ENCODE peak calls at places on chromosomes 5 and 9, in eight cellular contexts. N is cardiac fibroblast, Y is GM20000, H is astrocyte of the spinal cord, F is IMR-90, T is progenitor cell of endocrine pancreas, A is AG04450, J is fibroblast of pulmonary artery. S is an unnamed sample.

GRCh38 chr5:119293202-119293829 is 62.5 kb upstream of the TNFAIP8 start:
- DNase-seq in Y (no peak), T (no peak), N (no peak), J (no peak), A (no peak), H (no peak), F (no peak), S (no peak)

GRCh38 chr5:38168029-38168428 is 90.3 kb upstream of the EGFLAM start:
- DNase-seq in T (no peak), F (no peak), N (no peak), Y (no peak), J (no peak), A (no peak), H (no peak), S (no peak)

GRCh38 chr9:96388144-96388543 is 4.6 kb upstream of the SLC35D2 start:
- DNase-seq in H (no peak), T (no peak), A (no peak), F (no peak), N (no peak), Y (no peak), J (no peak), S (no peak)

GRCh38 chr9:95461448-95462381 is 55.1 kb downstream of the PTCH1 start:
- DNase-seq in J (no peak), F (no peak), H (no peak), A (no peak), Y (no peak), N (no peak), T (no peak), S (no peak)

GRCh38 chr9:137593176-137593575 is 2.9 kb upstream of the ZMYND19 start:
- DNase-seq in N (no peak), H (no peak), J (no peak), A (no peak), Y (no peak), T (no peak), F (no peak), S (no peak)

GRCh38 chr5:96934291-96934694 is 1.6 kb upstream of the LNPEP start:
- DNase-seq in T (no peak), N (no peak), H (no peak), A (peak), J (no peak), F (peak), Y (no peak), S (peak)

GRCh38 chr5:139389701-139390638 is at the start of gene MZB1:
- DNase-seq in Y (peak), J (no peak), H (no peak), F (no peak), N (no peak), A (no peak), T (no peak), S (no peak)

GRCh38 chr9:19976226-19976625 is 187.4 kb upstream of the SLC24A2 start:
- DNase-seq in H (no peak), A (no peak), Y (no peak), F (no peak), N (no peak), T (no peak), J (no peak), S (no peak)

GRCh38 chr9:99040254-99040653 is 64.7 kb upstream of the TGFBR1 start:
- DNase-seq in H (no peak), T (no peak), Y (no peak), A (no peak), N (no peak), F (no peak), J (no peak), S (no peak)

GRCh38 chr5:32325067-32325466 is 12.3 kb upstream of the MTMR12 start:
- DNase-seq in T (no peak), J (peak), N (peak), Y (peak), A (no peak), F (peak), H (peak), S (peak)

GRCh38 chr9:114264806-114265550 is 57.9 kb upstream of the ORM1 start:
- DNase-seq in J (no peak), A (no peak), N (no peak), Y (no peak), H (no peak), T (no peak), F (no peak), S (no peak)

GRCh38 chr9:136629001-136629878 is 33.5 kb upstream of the EGFL7 start:
- DNase-seq in H (no peak), F (no peak), Y (no peak), A (no peak), N (no peak), J (no peak), T (peak), S (no peak)

GRCh38 chr5:10729320-10730133 is 31.5 kb downstream of the DAP start:
- DNase-seq in N (no peak), F (no peak), H (no peak), A (no peak), Y (no peak), T (no peak), J (no peak), S (no peak)

GRCh38 chr9:93397664-93398381 is 53.7 kb upstream of the FAM120A start:
- DNase-seq in H (no peak), N (peak), F (peak), Y (no peak), A (no peak), J (peak), T (no peak), S (peak)

GRCh38 chr5:163586431-163587033 is 81.1 kb downstream of the MAT2B start:
- DNase-seq in T (no peak), N (no peak), A (no peak), J (no peak), H (peak), Y (no peak), F (no peak), S (peak)

GRCh38 chr5:16693879-16694278 is 77.1 kb upstream of the RETREG1 start:
- DNase-seq in Y (no peak), A (no peak), T (no peak), N (no peak), J (no peak), F (no peak), H (no peak), S (peak)

GRCh38 chr5:134136771-134137170 is 22.3 kb downstream of the TCF7 start:
- DNase-seq in T (no peak), Y (no peak), J (no peak), F (no peak), N (no peak), A (no peak), H (no peak), S (no peak)

GRCh38 chr9:83006378-83006777 is 56.6 kb downstream of the RASEF start:
- DNase-seq in Y (no peak), F (no peak), J (no peak), T (no peak), H (no peak), N (no peak), A (no peak), S (no peak)

GRCh38 chr5:10913846-10914245 is 152.8 kb upstream of the DAP start:
- DNase-seq in T (no peak), F (peak), Y (peak), N (peak), J (peak), H (peak), A (peak), S (peak)

GRCh38 chr9:87842878-87843585 is 39.6 kb upstream of the SPATA31E1 start:
- DNase-seq in Y (no peak), A (no peak), J (no peak), H (no peak), N (no peak), F (no peak), T (no peak), S (no peak)

GRCh38 chr5:6496207-6496584 is 47.5 kb downstream of the UBE2QL1 start:
- DNase-seq in A (no peak), T (no peak), F (no peak), N (no peak), Y (peak), H (no peak), J (no peak), S (no peak)

GRCh38 chr5:72517961-72518690 is 10.9 kb upstream of the ZNF366 start:
- DNase-seq in T (no peak), F (no peak), J (no peak), H (peak), N (no peak), A (no peak), Y (peak), S (peak)

GRCh38 chr5:158559066-158559465 is 540.6 kb downstream of the EBF1 start:
- DNase-seq in A (no peak), H (no peak), F (no peak), Y (no peak), T (no peak), N (no peak), J (no peak), S (no peak)

GRCh38 chr5:139391570-139392323 is 2.0 kb upstream of the MZB1 start:
- DNase-seq in A (no peak), H (no peak), F (peak), J (no peak), T (no peak), Y (no peak), N (no peak), S (no peak)

GRCh38 chr5:176994460-176995121 is 12.0 kb downstream of the UIMC1 start:
- DNase-seq in F (peak), A (no peak), H (peak), Y (peak), N (peak), T (no peak), J (peak), S (peak)

GRCh38 chr9:16150501-16150900 is 597.7 kb downstream of the CCDC171 start:
- DNase-seq in J (peak), F (no peak), A (no peak), T (no peak), Y (no peak), H (no peak), N (peak), S (no peak)

GRCh38 chr5:142151436-142152382 is 43.1 kb downstream of the NDFIP1 start:
- DNase-seq in Y (peak), T (no peak), A (peak), N (peak), F (peak), J (peak), H (peak), S (peak)

GRCh38 chr9:117763314-117763713 is 59.1 kb downstream of the TLR4 start:
- DNase-seq in A (no peak), N (no peak), T (no peak), Y (no peak), H (peak), F (no peak), J (peak), S (peak)

GRCh38 chr9:125992557-125992956 is 245.4 kb downstream of the PBX3 start:
- DNase-seq in J (no peak), A (no peak), H (no peak), N (no peak), Y (no peak), F (no peak), T (no peak), S (no peak)

GRCh38 chr5:33362915-33363314 is 77.8 kb upstream of the TARS1 start:
- DNase-seq in F (peak), A (no peak), J (peak), N (peak), Y (no peak), H (peak), T (no peak), S (peak)

GRCh38 chr5:149128023-149128875 is 13.0 kb upstream of the ABLIM3 start:
- DNase-seq in A (no peak), F (peak), J (peak), Y (peak), T (peak), N (peak), H (no peak), S (no peak)

GRCh38 chr5:1127991-1128785 is 16.3 kb upstream of the SLC12A7 start:
- DNase-seq in A (no peak), H (no peak), J (peak), T (no peak), F (no peak), Y (no peak), N (peak), S (no peak)

GRCh38 chr9:5531251-5531972 is 21.1 kb downstream of the PDCD1LG2 start:
- DNase-seq in H (no peak), T (no peak), Y (no peak), A (no peak), N (no peak), J (no peak), F (no peak), S (no peak)

GRCh38 chr5:91255396-91256141 is 127.5 kb downstream of the ARRDC3 start:
- DNase-seq in F (no peak), A (no peak), Y (no peak), H (no peak), T (no peak), J (no peak), N (no peak), S (no peak)

GRCh38 chr9:111896942-111897830 is 572 bp downstream of the UGCG start:
- DNase-seq in F (no peak), Y (peak), T (peak), H (peak), N (peak), J (peak), A (no peak), S (peak)

GRCh38 chr9:86751207-86751606 is 196.1 kb downstream of the GAS1 start:
- DNase-seq in F (peak), N (no peak), A (no peak), H (peak), Y (no peak), T (no peak), J (peak), S (no peak)

GRCh38 chr9:136093331-136093986 is 1.6 kb downstream of the NACC2 start:
- DNase-seq in J (no peak), A (no peak), F (no peak), T (no peak), Y (no peak), H (no peak), N (peak), S (peak)

GRCh38 chr5:179530069-179530998 is 20.0 kb upstream of the RUFY1 start:
- DNase-seq in J (peak), A (no peak), N (peak), H (no peak), T (peak), Y (peak), F (no peak), S (peak)
- TF ChIP-seq CTCF in J (no peak), A (peak), N (peak), H (peak), T (peak), Y (peak), F (no peak), S (peak)

GRCh38 chr5:55177078-55177477 is 4.1 kb upstream of the CDC20B start:
- DNase-seq in F (no peak), N (no peak), A (no peak), J (no peak), Y (no peak), H (no peak), T (no peak), S (no peak)

GRCh38 chr5:55172937-55173695 is at the start of gene CDC20B:
- DNase-seq in F (peak), N (peak), T (peak), Y (peak), A (no peak), J (peak), H (peak), S (peak)

GRCh38 chr5:55175781-55176175 is 2.8 kb upstream of the CDC20B start:
- DNase-seq in H (no peak), Y (peak), J (no peak), F (no peak), T (no peak), N (no peak), A (no peak), S (no peak)

GRCh38 chr5:55173696-55174101 is 722 bp upstream of the CDC20B start:
- DNase-seq in T (no peak), A (no peak), H (no peak), J (no peak), F (no peak), N (no peak), Y (peak), S (no peak)

DNA sequence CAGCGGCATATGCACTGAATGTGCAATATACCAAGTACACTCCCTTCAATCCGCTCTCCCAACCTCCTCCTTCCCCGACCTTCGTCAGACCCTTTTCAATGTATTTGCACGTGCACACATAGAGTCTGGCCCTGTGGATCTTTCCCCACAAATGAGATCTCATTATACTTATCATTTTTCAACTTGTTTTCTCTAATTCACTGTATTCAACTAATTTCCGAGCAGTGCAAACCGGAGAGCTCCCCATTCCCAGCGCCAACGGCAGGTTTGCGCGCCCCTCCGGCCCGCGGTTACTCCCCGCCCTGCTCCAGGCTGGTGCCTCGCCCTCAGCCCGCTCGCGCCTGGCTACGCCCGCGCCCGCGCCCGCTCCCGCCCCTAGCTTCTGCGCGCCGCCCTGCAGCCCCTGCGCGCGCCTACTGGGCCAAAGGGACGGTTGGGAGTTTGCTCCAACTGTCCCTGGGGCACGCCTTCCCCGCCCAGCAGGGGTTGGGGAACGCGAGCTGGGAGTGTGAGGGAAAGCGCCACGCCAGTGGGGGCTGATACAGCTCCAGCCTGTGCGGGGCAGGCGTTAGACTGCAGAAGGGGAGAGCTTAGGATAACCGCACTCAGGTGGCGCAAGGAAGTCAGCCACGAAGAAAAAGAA is 3.3 kb upstream of the CDC20B start:
- DNase-seq in Y (peak), J (no peak), H (no peak), A (no peak), T (peak), F (no peak), N (no peak), S (no peak)
- TF ChIP-seq CTCF in Y (no peak), J (no peak), H (peak), A (peak), T (peak), F (peak), N (peak), S (no peak)

GRCh38 chr9:3968891-3969290 is 331.0 kb downstream of the GLIS3 start:
- DNase-seq in J (no peak), H (no peak), F (peak), N (no peak), A (no peak), Y (no peak), T (no peak), S (peak)
- TF ChIP-seq CTCF in J (no peak), H (no peak), F (no peak), N (no peak), A (no peak), Y (no peak), T (no peak), S (no peak)

GRCh38 chr5:127976525-127976924 is 107.0 kb upstream of the SLC12A2 start:
- DNase-seq in F (no peak), J (no peak), H (no peak), T (no peak), A (no peak), Y (no peak), N (no peak), S (no peak)

GRCh38 chr5:127979475-127979874 is 104.1 kb upstream of the SLC12A2 start:
- DNase-seq in F (no peak), T (no peak), H (no peak), N (no peak), A (no peak), J (no peak), Y (no peak), S (no peak)

GRCh38 chr5:127976991-127977717 is 106.4 kb upstream of the SLC12A2 start:
- DNase-seq in Y (no peak), F (no peak), A (no peak), J (no peak), T (no peak), H (peak), N (no peak), S (no peak)

GRCh38 chr5:127978738-127979300 is 104.7 kb upstream of the SLC12A2 start:
- DNase-seq in J (no peak), Y (no peak), H (no peak), N (no peak), T (no peak), A (no peak), F (no peak), S (no peak)

GRCh38 chr5:127975961-127976360 is 107.6 kb upstream of the SLC12A2 start:
- DNase-seq in T (no peak), Y (no peak), A (no peak), H (no peak), N (no peak), J (no peak), F (no peak), S (no peak)
- TF ChIP-seq CTCF in T (no peak), Y (no peak), A (no peak), H (peak), N (no peak), J (no peak), F (no peak), S (no peak)

GRCh38 chr5:132060501-132061161 is at the start of gene IL3:
- DNase-seq in N (no peak), J (no peak), F (no peak), A (no peak), Y (no peak), H (no peak), T (no peak), S (no peak)

GRCh38 chr5:132059043-132059695 is 1.3 kb upstream of the IL3 start:
- DNase-seq in Y (no peak), A (no peak), N (no peak), T (peak), H (no peak), F (no peak), J (no peak), S (no peak)

GRCh38 chr5:132057498-132058255 is 2.8 kb upstream of the IL3 start:
- DNase-seq in H (no peak), N (no peak), Y (no peak), J (no peak), A (no peak), F (no peak), T (peak), S (no peak)

GRCh38 chr5:132058646-132059042 is 1.8 kb upstream of the IL3 start:
- DNase-seq in A (no peak), T (peak), H (no peak), N (no peak), Y (no peak), F (no peak), J (no peak), S (no peak)

GRCh38 chr5:132059696-132060500 is 557 bp upstream of the IL3 start:
- DNase-seq in Y (no peak), F (no peak), J (no peak), H (no peak), A (no peak), N (no peak), T (peak), S (no peak)
- TF ChIP-seq CTCF in Y (no peak), F (no peak), J (no peak), H (no peak), A (no peak), N (no peak), T (no peak), S (no peak)

DNA sequence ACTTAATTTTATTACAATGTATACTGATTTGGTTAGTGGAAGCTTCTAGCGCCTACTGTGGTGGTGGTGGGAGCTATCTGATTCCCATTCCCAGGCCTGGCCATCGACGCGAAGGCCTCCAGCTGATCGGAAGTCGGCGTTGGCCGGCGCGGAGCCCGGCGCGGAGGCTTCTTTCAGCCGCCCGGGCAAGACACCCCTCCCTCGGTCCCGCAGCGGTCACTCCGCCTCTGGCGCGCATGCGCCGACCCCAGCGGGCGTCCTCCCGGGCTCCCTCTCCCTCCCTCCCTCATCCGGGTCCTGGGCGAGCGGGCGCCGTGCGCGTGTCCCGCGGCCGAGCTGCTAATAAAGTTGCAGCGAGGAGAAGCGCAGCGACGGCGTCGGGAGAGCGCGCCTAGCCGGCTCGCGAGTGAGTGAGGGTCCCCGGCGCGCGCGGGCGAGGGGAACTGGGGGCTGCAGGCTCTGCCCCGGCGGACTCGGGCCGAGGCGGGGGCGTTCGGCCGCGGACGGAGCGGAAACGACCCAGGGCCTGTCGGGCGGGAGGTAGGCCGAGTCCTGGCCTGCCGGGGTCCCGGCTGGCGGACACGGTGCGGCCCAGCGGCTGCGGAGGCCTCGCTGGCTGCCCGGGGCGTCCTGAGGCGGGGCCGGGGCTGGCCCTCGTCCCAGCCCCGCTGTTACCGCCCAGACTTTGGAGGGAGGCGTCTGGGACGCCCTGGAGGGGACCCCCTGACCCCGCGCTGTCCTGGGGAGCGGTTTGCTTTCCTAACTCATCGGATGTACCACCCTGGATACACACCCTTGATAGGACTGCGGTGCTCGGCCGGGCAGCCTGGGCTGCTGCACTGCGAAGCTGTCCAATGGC is at the start of gene SMAD5:
- DNase-seq in T (peak), J (peak), F (peak), Y (peak), H (peak), A (peak), N (peak), S (peak)
- TF ChIP-seq CTCF in T (no peak), J (no peak), F (peak), Y (no peak), H (no peak), A (no peak), N (no peak), S (no peak)

S was measured in AG10803.